ENCODE peak calls at places on chromosomes 7 and 10, in six cellular contexts. T is endothelial cell of umbilical vein; C is activated T-helper 1 cell treated with anti-CD3 and anti-CD28 coated beads, Interleukin-12 subunit alpha, Interleukin-12 subunit beta, Interleukin-2, Interleukin-4 antibody, amounts not matched to agents 30 ng/mL and 10 ng/mL and 1 ng/mL, durations not matched to agents 14 hours and 24 hours and 36 hours; A is activated CD8-positive, alpha-beta T cell treated with anti-CD3 and anti-CD28 coated beads for 36 hours; P is C1 segment of cervical spinal cord; R is AG04450. I is an unnamed sample.

GRCh38 chr10:87523731-87524130 is 19.0 kb downstream of the MINPP1 start:
- DNase-seq in A (no peak), R (no peak), T (no peak), P (no peak), C (no peak), I (no peak)

GRCh38 chr10:7389346-7389745 is 21.5 kb downstream of the SFMBT2 start:
- DNase-seq in A (no peak), T (no peak), C (no peak), R (no peak), P (no peak), I (no peak)

GRCh38 chr10:79071535-79071923 is 2.8 kb downstream of the ZMIZ1 start:
- DNase-seq in A (no peak), T (no peak), P (no peak), R (no peak), C (no peak), I (no peak)

GRCh38 chr7:141013345-141013715 is 1.4 kb downstream of the MRPS33 start:
- DNase-seq in R (no peak), A (no peak), C (no peak), P (no peak), T (no peak), I (no peak)

GRCh38 chr7:127816354-127817190 is 164.6 kb downstream of the SND1 start:
- DNase-seq in C (no peak), T (no peak), R (no peak), A (no peak), P (no peak), I (peak)

GRCh38 chr10:66457629-66458028 is 468.2 kb upstream of the LRRTM3 start:
- DNase-seq in T (no peak), A (no peak), C (no peak), P (no peak), R (no peak), I (no peak)

GRCh38 chr7:158274996-158275395 is 312.6 kb downstream of the PTPRN2 start:
- DNase-seq in P (no peak), C (no peak), T (no peak), A (no peak), R (no peak), I (no peak)

GRCh38 chr10:133324198-133324792 is 12.4 kb downstream of the CALY start:
- DNase-seq in R (no peak), A (peak), P (peak), T (peak), C (peak), I (no peak)

GRCh38 chr10:87740232-87740631 is 77.8 kb downstream of the ATAD1 start:
- DNase-seq in A (no peak), P (no peak), T (no peak), C (no peak), R (no peak), I (no peak)

GRCh38 chr10:118017850-118018249 is 28.9 kb downstream of the RAB11FIP2 start:
- DNase-seq in P (no peak), C (no peak), A (no peak), T (no peak), R (no peak), I (peak)

I was measured in kidney epithelial cell.